ENCODE peak calls at places on chromosomes 4 and X, in six cellular contexts. M is tibial artery, N is K562, A is fibroblast of the aortic adventitia, Y is PC-3, D is PC-9. B is an unnamed sample.

GRCh38 chr4:121943941-121944340 is 7.9 kb downstream of the TRPC3 start:
- DNase-seq in M (no peak), N (peak), A (no peak), Y (no peak), D (no peak), B (no peak)

GRCh38 chrX:84735025-84735424 is 232.8 kb upstream of the HDX start:
- DNase-seq in M (no peak), N (no peak), A (peak), Y (no peak), D (no peak), B (no peak)

GRCh38 chr4:109977854-109978501 is 65.3 kb downstream of the EGF start:
- DNase-seq in M (no peak), N (peak), A (peak), Y (peak), D (no peak), B (peak)

GRCh38 chr4:91228659-91229058 is 1075.1 kb upstream of the GRID2 start:
- DNase-seq in M (no peak), N (no peak), A (no peak), Y (peak), D (no peak), B (no peak)

GRCh38 chr4:106083065-106083464 is 187.8 kb downstream of the NPNT start:
- DNase-seq in M (no peak), N (no peak), A (no peak), Y (no peak), D (no peak), B (no peak)

GRCh38 chr4:153799708-153800074 is 10.8 kb upstream of the SFRP2 start:
- DNase-seq in M (no peak), N (peak), A (no peak), Y (no peak), D (no peak), B (peak)

GRCh38 chr4:189021831-189022230 is 882.6 kb downstream of the TRIML1 start:
- DNase-seq in M (no peak), N (no peak), A (peak), Y (peak), D (no peak), B (peak)

GRCh38 chr4:157005193-157005592 is 33.6 kb upstream of the PDGFC start:
- DNase-seq in M (no peak), N (no peak), A (no peak), Y (no peak), D (no peak), B (no peak)

GRCh38 chr4:100106982-100107381 is 83.3 kb downstream of the DDIT4L start:
- DNase-seq in M (no peak), N (no peak), A (no peak), Y (no peak), D (no peak), B (no peak)

GRCh38 chr4:95267081-95267480 is 281.7 kb downstream of the UNC5C start:
- DNase-seq in M (no peak), N (no peak), A (peak), Y (peak), D (peak), B (peak)

GRCh38 chr4:159142254-159142653 is 39.4 kb downstream of the RAPGEF2 start:
- DNase-seq in M (no peak), N (no peak), A (peak), Y (peak), D (no peak), B (peak)

GRCh38 chr4:48410812-48411211 is 69.5 kb downstream of the SLAIN2 start:
- DNase-seq in M (no peak), N (no peak), A (no peak), Y (no peak), D (no peak), B (no peak)

GRCh38 chrX:25029288-25029687 is 13.5 kb upstream of the ARX start:
- DNase-seq in M (no peak), N (no peak), A (no peak), Y (peak), D (no peak), B (no peak)

GRCh38 chrX:103831803-103832544 is at the start of gene RAB9B:
- DNase-seq in M (peak), N (no peak), A (no peak), Y (peak), D (no peak), B (no peak)

GRCh38 chr4:107719211-107719926 is 665 bp downstream of the PAPSS1 start:
- DNase-seq in M (no peak), N (peak), A (peak), Y (peak), D (no peak), B (peak)

GRCh38 chr4:107719927-107720722 is at the start of gene PAPSS1:
- DNase-seq in M (peak), N (peak), A (peak), Y (peak), D (peak), B (peak)

GRCh38 chr4:107721436-107722090 is 1.5 kb upstream of the PAPSS1 start:
- DNase-seq in M (no peak), N (no peak), A (no peak), Y (no peak), D (no peak), B (no peak)

GRCh38 chr4:107718351-107718965 is 1.6 kb downstream of the PAPSS1 start:
- DNase-seq in M (no peak), N (no peak), A (no peak), Y (peak), D (no peak), B (peak)
- H3K4me3 ChIP-seq in M (no peak), N (peak), A (peak), Y (peak), D (no peak), B (peak)

DNA sequence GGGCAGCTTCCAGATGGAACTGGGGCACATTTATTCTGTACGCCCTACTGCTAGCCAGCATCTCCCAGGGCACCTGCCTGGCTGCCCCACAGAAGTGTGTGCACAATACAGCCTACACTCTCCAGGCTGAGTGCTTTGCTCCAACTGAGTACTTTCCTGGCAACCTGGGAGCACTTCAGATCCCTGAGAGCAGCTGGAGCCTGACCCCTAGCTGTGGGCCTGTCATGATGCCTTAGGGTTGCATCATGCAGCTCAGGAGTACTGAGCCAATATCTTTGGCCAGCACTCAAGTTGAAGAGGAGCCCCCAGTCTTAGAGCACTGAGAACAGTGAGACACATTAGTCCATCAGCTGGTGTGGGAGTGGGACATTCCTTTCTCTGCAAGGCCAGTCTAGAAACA is 321.9 kb downstream of the CFAP47 start:
- DNase-seq in M (no peak), N (no peak), A (no peak), Y (no peak), D (no peak), B (no peak)
- TF ChIP-seq CTCF in M (no peak), N (no peak), A (no peak), Y (no peak), D (no peak), B (no peak)

GRCh38 chr4:1904042-1904441 is 32.8 kb downstream of the NSD2 start:
- DNase-seq in M (no peak), N (no peak), A (no peak), Y (no peak), D (no peak), B (no peak)
- H3K4me3 ChIP-seq in M (no peak), N (no peak), A (no peak), Y (no peak), D (no peak), B (no peak)

DNA sequence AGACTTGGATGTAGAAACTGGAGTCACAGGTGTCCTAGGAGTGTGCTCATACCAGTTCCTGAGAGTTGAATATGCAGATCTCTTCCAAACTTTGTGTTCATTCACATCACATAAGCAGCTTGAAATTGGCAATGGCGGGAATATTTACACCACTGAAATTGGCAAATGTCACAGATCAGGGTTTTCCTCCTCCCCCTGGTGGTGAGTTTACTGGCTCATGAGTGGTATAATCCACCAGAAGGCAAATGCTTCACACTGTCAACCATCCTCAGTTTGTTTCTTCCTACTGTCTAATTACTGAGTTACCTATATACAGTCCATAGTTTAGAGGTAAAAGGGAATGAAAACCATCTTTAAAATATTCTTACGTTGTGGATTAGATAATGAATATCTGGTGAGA is 193.3 kb upstream of the BANK1 start:
- DNase-seq in M (no peak), N (peak), A (no peak), Y (no peak), D (no peak), B (no peak)
- TF ChIP-seq CTCF in M (no peak), N (no peak), A (peak), Y (peak), D (no peak), B (peak)

GRCh38 chr4:5710962-5711478 is at the start of gene EVC:
- DNase-seq in M (peak), N (peak), A (peak), Y (peak), D (peak), B (peak)

GRCh38 chr4:5710065-5710961 is 688 bp upstream of the EVC start:
- DNase-seq in M (no peak), N (no peak), A (peak), Y (peak), D (no peak), B (peak)

GRCh38 chr4:5708171-5708828 is at the start of gene EVC2:
- DNase-seq in M (peak), N (peak), A (peak), Y (peak), D (peak), B (peak)

GRCh38 chr4:5707366-5708133 is 809 bp downstream of the EVC2 start:
- DNase-seq in M (no peak), N (no peak), A (no peak), Y (no peak), D (no peak), B (peak)

DNA sequence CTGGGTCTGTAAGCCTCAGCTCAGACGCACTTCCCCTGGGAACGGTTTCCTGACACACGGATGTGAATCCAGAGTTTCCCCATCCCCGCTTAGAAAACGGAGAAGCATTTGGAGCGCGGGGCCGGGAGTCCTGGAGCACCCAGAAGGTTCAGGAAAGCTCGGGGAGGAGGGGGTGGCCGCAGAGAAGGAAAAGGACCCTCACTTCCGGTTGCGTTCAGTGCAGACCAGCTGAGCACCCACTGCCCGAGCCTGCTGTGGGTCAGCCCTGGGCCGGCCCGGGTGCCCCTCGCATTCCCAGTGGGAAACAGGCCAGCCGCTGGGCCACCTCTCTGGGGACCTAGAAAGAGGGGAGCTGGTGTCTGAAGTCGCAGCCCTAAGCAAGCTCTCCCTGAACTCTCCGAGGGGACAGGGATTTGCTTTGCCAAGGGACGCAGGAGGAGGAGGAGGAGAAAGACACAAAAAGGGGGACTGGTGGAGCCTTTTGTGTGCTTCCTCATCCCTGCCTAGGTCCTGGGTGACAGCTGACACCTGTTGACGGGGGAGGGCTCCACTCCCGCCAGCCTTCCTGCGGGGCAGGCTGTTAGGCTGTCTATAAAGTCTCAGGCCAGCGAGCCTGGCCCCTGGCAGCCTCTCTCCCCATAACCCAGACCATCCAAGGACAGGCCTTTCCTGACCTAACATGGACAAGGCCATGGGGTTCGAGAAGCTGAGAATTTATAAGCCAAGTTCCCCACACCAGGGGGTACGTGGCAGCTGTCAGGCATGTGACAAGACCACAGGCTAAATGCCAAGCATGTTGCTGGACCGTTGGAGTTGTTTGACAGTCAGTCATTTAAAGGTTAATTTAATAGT is 696 bp upstream of the EVC2 start:
- DNase-seq in M (no peak), N (no peak), A (no peak), Y (no peak), D (no peak), B (peak)
- H3K4me3 ChIP-seq in M (peak), N (no peak), A (peak), Y (peak), D (no peak), B (peak)

DNA sequence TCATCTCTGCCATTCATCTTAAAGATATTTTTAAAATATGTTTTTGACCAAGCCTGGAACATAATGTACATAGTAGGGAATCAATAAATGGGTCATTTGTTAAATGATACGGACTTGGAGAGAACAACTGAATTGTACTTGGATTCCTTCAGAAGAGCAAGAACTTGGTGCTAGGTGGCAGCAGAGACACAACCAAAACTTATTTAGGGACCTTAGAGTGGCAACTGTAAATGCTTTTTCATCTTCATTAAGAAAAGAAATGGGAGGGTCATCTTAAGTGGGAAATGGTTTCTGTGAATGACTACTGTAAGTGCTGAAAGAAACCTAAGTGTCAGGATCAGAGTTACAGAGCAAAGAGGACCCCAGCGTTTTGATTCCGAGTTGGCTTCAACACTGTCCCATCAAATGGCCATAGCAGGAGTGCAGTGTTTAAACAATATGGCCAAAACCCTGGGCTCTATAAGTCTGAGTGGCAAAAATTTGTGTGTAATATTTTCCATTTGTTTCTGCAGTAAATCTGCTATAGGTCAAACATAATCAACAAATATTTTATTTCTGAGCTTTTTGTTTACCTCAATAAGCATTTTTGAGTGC is 213.6 kb downstream of the PALLD start:
- DNase-seq in M (no peak), N (peak), A (peak), Y (peak), D (peak), B (peak)
- TF ChIP-seq CTCF in M (peak), N (no peak), A (peak), Y (peak), D (peak), B (peak)

GRCh38 chr4:71775449-71775848 is 8.4 kb downstream of the GC start:
- DNase-seq in M (no peak), N (no peak), A (no peak), Y (no peak), D (no peak), B (no peak)
- H3K4me3 ChIP-seq in M (no peak), N (no peak), A (no peak), Y (no peak), D (no peak), B (no peak)

GRCh38 chrX:80432863-80433262 is 12.6 kb downstream of the TENT5D start:
- DNase-seq in M (peak), N (no peak), A (peak), Y (no peak), D (no peak), B (peak)

GRCh38 chrX:80432441-80432840 is 12.2 kb downstream of the TENT5D start:
- DNase-seq in M (no peak), N (no peak), A (peak), Y (no peak), D (no peak), B (no peak)

GRCh38 chrX:80431502-80431832 is 11.2 kb downstream of the TENT5D start:
- DNase-seq in M (no peak), N (no peak), A (peak), Y (no peak), D (no peak), B (no peak)

GRCh38 chrX:80430826-80431501 is 10.7 kb downstream of the TENT5D start:
- DNase-seq in M (no peak), N (peak), A (peak), Y (peak), D (no peak), B (no peak)
- TF ChIP-seq CTCF in M (no peak), N (peak), A (peak), Y (peak), D (peak), B (no peak)